ENCODE peak calls at places on chromosomes 3 and 15, in nine cellular contexts. One of them, this sample, is unnamed.

GRCh38 chr3:149968216-149968615 is 2.5 kb downstream of the PFN2 start:
- DNase-seq in AG04450: no peak
- DNase-seq in choroid plexus epithelial cell: peak; percentile 30
- DNase-seq in right lobe of liver: no peak
- DNase-seq in body of pancreas: no peak
- DNase-seq in CD4-positive, CD25-positive, alpha-beta regulatory T cell: no peak
- DNase-seq in effector memory CD4-positive, alpha-beta T cell: no peak
- DNase-seq in AG09309: no peak
- DNase-seq in endothelial cell of umbilical vein: no peak
- DNase-seq in this sample: peak; percentile 18

GRCh38 chr15:91890614-91891013 is 37.1 kb downstream of the SLCO3A1 start:
- DNase-seq in effector memory CD4-positive, alpha-beta T cell: no peak
- DNase-seq in choroid plexus epithelial cell: no peak
- DNase-seq in body of pancreas: no peak
- DNase-seq in CD4-positive, CD25-positive, alpha-beta regulatory T cell: no peak
- DNase-seq in AG09309: no peak
- DNase-seq in AG04450: no peak
- DNase-seq in right lobe of liver: no peak
- DNase-seq in endothelial cell of umbilical vein: no peak
- DNase-seq in this sample: no peak

GRCh38 chr15:85010472-85011209 is 29.0 kb downstream of the PDE8A start:
- DNase-seq in CD4-positive, CD25-positive, alpha-beta regulatory T cell: no peak
- DNase-seq in right lobe of liver: no peak
- DNase-seq in AG04450: no peak
- DNase-seq in AG09309: no peak
- DNase-seq in body of pancreas: no peak
- DNase-seq in choroid plexus epithelial cell: peak; percentile 56
- DNase-seq in endothelial cell of umbilical vein: peak; percentile 84
- DNase-seq in effector memory CD4-positive, alpha-beta T cell: no peak
- DNase-seq in this sample: no peak

GRCh38 chr3:167733961-167734497 is 663 bp downstream of the PDCD10 start:
- DNase-seq in right lobe of liver: no peak
- DNase-seq in effector memory CD4-positive, alpha-beta T cell: no peak
- DNase-seq in AG04450: no peak
- DNase-seq in body of pancreas: no peak
- DNase-seq in CD4-positive, CD25-positive, alpha-beta regulatory T cell: peak; percentile 3
- DNase-seq in choroid plexus epithelial cell: peak; percentile 26
- DNase-seq in endothelial cell of umbilical vein: no peak
- DNase-seq in AG09309: no peak
- DNase-seq in this sample: no peak

GRCh38 chr3:37183375-37183831 is 9.0 kb upstream of the LRRFIP2 start:
- DNase-seq in endothelial cell of umbilical vein: peak; percentile 93
- DNase-seq in AG09309: peak; percentile 87
- DNase-seq in CD4-positive, CD25-positive, alpha-beta regulatory T cell: no peak
- DNase-seq in effector memory CD4-positive, alpha-beta T cell: no peak
- DNase-seq in AG04450: peak; percentile 80
- DNase-seq in choroid plexus epithelial cell: peak; percentile 93
- DNase-seq in right lobe of liver: no peak
- DNase-seq in body of pancreas: no peak
- DNase-seq in this sample: no peak

GRCh38 chr15:71391421-71392047 is 276.3 kb downstream of the THSD4 start:
- DNase-seq in endothelial cell of umbilical vein: no peak
- DNase-seq in choroid plexus epithelial cell: no peak
- DNase-seq in right lobe of liver: no peak
- DNase-seq in body of pancreas: peak; percentile 82
- DNase-seq in CD4-positive, CD25-positive, alpha-beta regulatory T cell: no peak
- DNase-seq in AG04450: no peak
- DNase-seq in effector memory CD4-positive, alpha-beta T cell: no peak
- DNase-seq in AG09309: no peak
- DNase-seq in this sample: no peak

GRCh38 chr3:37492977-37493471 is 318.6 kb upstream of the LRRFIP2 start:
- DNase-seq in choroid plexus epithelial cell: peak; percentile 12
- DNase-seq in body of pancreas: no peak
- DNase-seq in CD4-positive, CD25-positive, alpha-beta regulatory T cell: no peak
- DNase-seq in endothelial cell of umbilical vein: peak; percentile 4
- DNase-seq in AG09309: no peak
- DNase-seq in effector memory CD4-positive, alpha-beta T cell: no peak
- DNase-seq in right lobe of liver: no peak
- DNase-seq in AG04450: no peak
- DNase-seq in this sample: peak; percentile 58

GRCh38 chr3:61464785-61465184 is 96.6 kb upstream of the PTPRG start:
- DNase-seq in AG04450: no peak
- DNase-seq in body of pancreas: no peak
- DNase-seq in CD4-positive, CD25-positive, alpha-beta regulatory T cell: no peak
- DNase-seq in AG09309: no peak
- DNase-seq in choroid plexus epithelial cell: peak; percentile 34
- DNase-seq in endothelial cell of umbilical vein: no peak
- DNase-seq in right lobe of liver: no peak
- DNase-seq in effector memory CD4-positive, alpha-beta T cell: no peak
- DNase-seq in this sample: no peak

GRCh38 chr3:139939681-139940190 is 4.8 kb downstream of the CLSTN2 start:
- DNase-seq in choroid plexus epithelial cell: no peak
- DNase-seq in right lobe of liver: no peak
- DNase-seq in CD4-positive, CD25-positive, alpha-beta regulatory T cell: no peak
- DNase-seq in body of pancreas: no peak
- DNase-seq in AG09309: no peak
- DNase-seq in AG04450: no peak
- DNase-seq in effector memory CD4-positive, alpha-beta T cell: no peak
- DNase-seq in endothelial cell of umbilical vein: no peak
- DNase-seq in this sample: no peak

GRCh38 chr3:139935071-139935865 is at the start of gene CLSTN2:
- DNase-seq in effector memory CD4-positive, alpha-beta T cell: no peak
- DNase-seq in AG09309: no peak
- DNase-seq in choroid plexus epithelial cell: peak; percentile 64
- DNase-seq in right lobe of liver: peak; percentile 49
- DNase-seq in AG04450: no peak
- DNase-seq in endothelial cell of umbilical vein: no peak
- DNase-seq in CD4-positive, CD25-positive, alpha-beta regulatory T cell: no peak
- DNase-seq in body of pancreas: peak; percentile 65
- DNase-seq in this sample: peak; percentile 89

GRCh38 chr3:139937674-139938279 is 2.8 kb downstream of the CLSTN2 start:
- DNase-seq in AG04450: peak; percentile 1
- DNase-seq in AG09309: peak; percentile 10
- DNase-seq in right lobe of liver: no peak
- DNase-seq in CD4-positive, CD25-positive, alpha-beta regulatory T cell: no peak
- DNase-seq in choroid plexus epithelial cell: peak; percentile 76
- DNase-seq in endothelial cell of umbilical vein: peak; percentile 34
- DNase-seq in effector memory CD4-positive, alpha-beta T cell: no peak
- DNase-seq in body of pancreas: peak; percentile 62
- DNase-seq in this sample: peak; percentile 57

GRCh38 chr3:139934557-139935070 is 371 bp upstream of the CLSTN2 start:
- DNase-seq in body of pancreas: peak; percentile 64
- DNase-seq in choroid plexus epithelial cell: peak; percentile 66
- DNase-seq in AG04450: no peak
- DNase-seq in right lobe of liver: peak; percentile 47
- DNase-seq in CD4-positive, CD25-positive, alpha-beta regulatory T cell: no peak
- DNase-seq in endothelial cell of umbilical vein: no peak
- DNase-seq in AG09309: no peak
- DNase-seq in effector memory CD4-positive, alpha-beta T cell: no peak
- DNase-seq in this sample: peak; percentile 90

DNA sequence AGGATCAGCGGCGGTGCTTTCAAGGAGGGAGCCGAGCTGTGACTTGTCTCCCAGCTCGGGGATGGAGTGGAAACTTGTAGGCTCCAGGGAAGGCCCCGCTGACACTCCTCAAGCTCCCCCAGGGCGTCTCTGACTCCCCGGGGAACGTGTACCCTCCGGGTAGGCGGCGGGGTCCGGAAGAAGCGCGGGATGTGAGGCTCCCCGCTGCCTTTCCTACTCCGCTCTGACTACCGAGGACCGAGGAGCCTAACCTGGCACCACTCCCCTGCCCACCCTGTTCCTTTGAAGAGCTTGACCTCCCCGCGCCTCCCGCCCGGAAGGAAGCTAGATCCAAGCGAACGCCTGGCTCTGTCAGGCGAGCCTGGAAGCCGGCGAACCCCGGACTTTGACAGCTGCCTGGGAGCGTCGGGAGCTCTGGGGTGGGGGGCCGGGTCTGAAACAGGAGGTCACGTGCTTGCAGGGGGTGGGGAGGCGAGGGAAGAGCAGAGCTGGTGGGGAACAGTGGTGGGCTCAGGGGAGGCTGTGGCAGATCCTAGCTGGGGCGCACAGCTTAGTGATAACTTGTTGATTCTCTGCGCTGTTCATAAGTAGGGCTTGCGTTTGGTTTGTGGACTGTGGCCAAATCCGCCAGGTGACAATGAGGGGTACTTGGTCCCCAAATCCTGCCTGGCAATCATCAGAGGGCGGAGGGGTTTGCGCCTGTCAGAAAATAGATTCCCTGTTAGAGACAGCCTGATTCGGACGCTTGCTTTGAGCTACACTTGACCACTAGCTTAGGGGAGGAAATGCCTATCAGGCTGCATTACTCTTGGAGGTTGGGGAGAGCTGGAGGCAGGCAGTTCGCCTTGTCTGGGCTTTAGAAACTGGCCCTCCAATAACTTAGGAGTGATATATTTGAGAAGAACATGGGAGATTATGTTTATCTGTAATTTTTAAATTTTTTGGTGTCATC is 1.2 kb downstream of the CLSTN2 start:
- DNase-seq in right lobe of liver: peak; percentile 46
- DNase-seq in body of pancreas: peak; percentile 30
- DNase-seq in endothelial cell of umbilical vein: no peak
- DNase-seq in choroid plexus epithelial cell: peak; percentile 46
- DNase-seq in AG09309: no peak
- DNase-seq in CD4-positive, CD25-positive, alpha-beta regulatory T cell: no peak
- DNase-seq in effector memory CD4-positive, alpha-beta T cell: no peak
- DNase-seq in AG04450: no peak
- DNase-seq in this sample: peak; percentile 58
- H3K4me3 ChIP-seq in right lobe of liver: no peak overlapping the region
- H3K4me3 ChIP-seq in body of pancreas: peak overlapping the region; percentile 12
- H3K4me3 ChIP-seq in endothelial cell of umbilical vein: no peak overlapping the region
- H3K4me3 ChIP-seq in choroid plexus epithelial cell: peak overlapping the region; percentile 60
- H3K4me3 ChIP-seq in AG09309: no peak overlapping the region
- H3K4me3 ChIP-seq in CD4-positive, CD25-positive, alpha-beta regulatory T cell: no peak overlapping the region
- H3K4me3 ChIP-seq in effector memory CD4-positive, alpha-beta T cell: no peak overlapping the region
- H3K4me3 ChIP-seq in AG04450: no peak overlapping the region
- H3K4me3 ChIP-seq in this sample: peak overlapping the region; percentile 87

DNA sequence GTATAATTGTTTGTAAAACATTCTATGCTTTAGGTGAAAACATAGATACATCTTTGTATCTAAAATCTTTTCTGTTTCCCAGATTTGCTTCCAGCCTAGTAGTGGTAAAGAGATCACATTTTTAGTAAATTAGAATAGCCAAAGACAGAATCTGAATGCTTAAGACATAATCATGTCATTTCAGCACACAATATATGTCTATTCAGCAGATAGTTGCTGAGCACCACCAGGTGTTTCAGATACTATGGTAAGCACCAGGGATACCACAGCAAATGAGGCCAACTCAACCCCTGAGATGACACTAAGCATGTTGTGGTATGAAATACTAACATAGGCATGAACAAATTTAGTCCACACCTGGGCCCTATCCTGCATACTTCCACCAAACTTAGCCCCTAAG is 195.2 kb upstream of the SOX14 start:
- DNase-seq in AG09309: no peak
- DNase-seq in choroid plexus epithelial cell: no peak
- DNase-seq in body of pancreas: no peak
- DNase-seq in AG04450: no peak
- DNase-seq in CD4-positive, CD25-positive, alpha-beta regulatory T cell: no peak
- DNase-seq in effector memory CD4-positive, alpha-beta T cell: no peak
- DNase-seq in right lobe of liver: no peak
- DNase-seq in endothelial cell of umbilical vein: no peak
- DNase-seq in this sample: no peak
- H3K4me3 ChIP-seq in AG09309: no peak overlapping the region
- H3K4me3 ChIP-seq in choroid plexus epithelial cell: no peak overlapping the region
- H3K4me3 ChIP-seq in body of pancreas: no peak overlapping the region
- H3K4me3 ChIP-seq in AG04450: no peak overlapping the region
- H3K4me3 ChIP-seq in CD4-positive, CD25-positive, alpha-beta regulatory T cell: no peak overlapping the region
- H3K4me3 ChIP-seq in effector memory CD4-positive, alpha-beta T cell: no peak overlapping the region
- H3K4me3 ChIP-seq in right lobe of liver: no peak overlapping the region
- H3K4me3 ChIP-seq in endothelial cell of umbilical vein: no peak overlapping the region
- H3K4me3 ChIP-seq in this sample: no peak overlapping the region

DNA sequence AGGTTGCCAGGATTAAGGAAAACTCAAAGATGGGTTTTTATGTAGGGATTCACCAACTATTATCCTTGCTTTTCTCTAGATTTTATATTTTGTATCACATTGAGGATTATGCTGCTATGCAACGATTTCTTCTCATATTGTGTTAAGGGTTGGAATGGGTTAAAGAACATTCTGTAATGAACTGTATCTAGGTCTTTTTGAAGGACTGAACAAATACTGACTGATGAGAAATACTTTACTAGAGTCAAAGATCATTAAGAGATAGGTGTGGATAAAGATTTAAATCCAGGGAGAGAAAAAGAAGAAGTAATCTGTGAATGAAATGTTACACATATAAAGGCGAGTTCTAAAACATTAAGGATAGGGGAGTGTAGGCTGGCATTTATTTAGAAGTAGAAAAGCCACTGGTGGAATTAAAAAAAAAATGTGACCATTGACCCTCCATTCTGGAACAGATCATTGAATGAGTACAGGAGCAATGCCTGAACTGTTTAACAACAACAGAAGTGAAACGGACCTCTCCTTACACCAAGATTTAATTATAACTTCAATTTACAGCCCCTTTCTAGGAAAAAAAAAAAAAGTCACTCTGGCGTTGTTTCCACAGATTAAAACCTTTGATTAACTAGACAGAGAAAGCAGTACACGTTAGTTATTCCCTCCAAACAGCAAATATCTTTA is 39.2 kb downstream of the PROS1 start:
- DNase-seq in endothelial cell of umbilical vein: no peak
- DNase-seq in effector memory CD4-positive, alpha-beta T cell: no peak
- DNase-seq in AG04450: no peak
- DNase-seq in body of pancreas: no peak
- DNase-seq in AG09309: no peak
- DNase-seq in choroid plexus epithelial cell: no peak
- DNase-seq in right lobe of liver: no peak
- DNase-seq in CD4-positive, CD25-positive, alpha-beta regulatory T cell: no peak
- DNase-seq in this sample: no peak
- H3K4me3 ChIP-seq in endothelial cell of umbilical vein: no peak overlapping the region
- H3K4me3 ChIP-seq in effector memory CD4-positive, alpha-beta T cell: no peak overlapping the region
- H3K4me3 ChIP-seq in AG04450: no peak overlapping the region
- H3K4me3 ChIP-seq in body of pancreas: no peak overlapping the region
- H3K4me3 ChIP-seq in AG09309: no peak overlapping the region
- H3K4me3 ChIP-seq in choroid plexus epithelial cell: no peak overlapping the region
- H3K4me3 ChIP-seq in right lobe of liver: no peak overlapping the region
- H3K4me3 ChIP-seq in CD4-positive, CD25-positive, alpha-beta regulatory T cell: no peak overlapping the region
- H3K4me3 ChIP-seq in this sample: no peak overlapping the region

GRCh38 chr15:64776402-64776786 is 1.0 kb upstream of the RBPMS2 start:
- DNase-seq in AG04450: no peak
- DNase-seq in AG09309: no peak
- DNase-seq in endothelial cell of umbilical vein: no peak
- DNase-seq in choroid plexus epithelial cell: no peak
- DNase-seq in CD4-positive, CD25-positive, alpha-beta regulatory T cell: no peak
- DNase-seq in body of pancreas: no peak
- DNase-seq in effector memory CD4-positive, alpha-beta T cell: no peak
- DNase-seq in right lobe of liver: no peak
- DNase-seq in this sample: no peak

GRCh38 chr15:64779630-64780029 is 4.2 kb upstream of the RBPMS2 start:
- DNase-seq in AG09309: no peak
- DNase-seq in CD4-positive, CD25-positive, alpha-beta regulatory T cell: no peak
- DNase-seq in endothelial cell of umbilical vein: no peak
- DNase-seq in right lobe of liver: no peak
- DNase-seq in effector memory CD4-positive, alpha-beta T cell: no peak
- DNase-seq in AG04450: no peak
- DNase-seq in choroid plexus epithelial cell: no peak
- DNase-seq in body of pancreas: no peak
- DNase-seq in this sample: no peak

GRCh38 chr15:64781299-64781698 is 5.9 kb upstream of the RBPMS2 start:
- DNase-seq in right lobe of liver: peak; percentile 72
- DNase-seq in body of pancreas: peak; percentile 65
- DNase-seq in AG04450: no peak
- DNase-seq in AG09309: no peak
- DNase-seq in choroid plexus epithelial cell: no peak
- DNase-seq in CD4-positive, CD25-positive, alpha-beta regulatory T cell: no peak
- DNase-seq in effector memory CD4-positive, alpha-beta T cell: no peak
- DNase-seq in endothelial cell of umbilical vein: no peak
- DNase-seq in this sample: no peak

GRCh38 chr15:64780600-64781156 is 5.3 kb upstream of the RBPMS2 start:
- DNase-seq in effector memory CD4-positive, alpha-beta T cell: no peak
- DNase-seq in endothelial cell of umbilical vein: no peak
- DNase-seq in right lobe of liver: no peak
- DNase-seq in AG09309: no peak
- DNase-seq in AG04450: no peak
- DNase-seq in CD4-positive, CD25-positive, alpha-beta regulatory T cell: no peak
- DNase-seq in choroid plexus epithelial cell: no peak
- DNase-seq in body of pancreas: no peak
- DNase-seq in this sample: no peak

DNA sequence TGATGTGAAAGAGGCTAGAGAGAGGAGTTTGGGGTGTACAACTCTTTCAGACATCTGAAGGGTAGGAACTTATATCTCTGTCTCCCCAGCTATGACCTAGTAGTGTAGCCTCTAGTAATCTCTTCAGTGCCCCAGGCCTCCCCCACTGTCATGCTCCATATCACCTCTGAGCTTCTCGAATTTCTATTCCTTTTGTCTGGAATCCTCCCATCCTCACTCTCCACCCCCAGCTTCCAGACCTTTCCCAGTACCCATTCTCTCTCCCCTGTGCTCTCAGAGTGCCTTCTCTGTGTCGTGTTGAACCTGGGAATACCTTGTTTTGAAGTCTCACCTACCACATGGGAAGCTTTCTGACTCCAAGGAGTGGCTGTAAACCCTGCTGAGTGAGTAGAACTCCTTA is 3.6 kb upstream of the RBPMS2 start:
- DNase-seq in AG09309: no peak
- DNase-seq in body of pancreas: no peak
- DNase-seq in CD4-positive, CD25-positive, alpha-beta regulatory T cell: no peak
- DNase-seq in choroid plexus epithelial cell: no peak
- DNase-seq in effector memory CD4-positive, alpha-beta T cell: no peak
- DNase-seq in right lobe of liver: no peak
- DNase-seq in endothelial cell of umbilical vein: no peak
- DNase-seq in AG04450: no peak
- DNase-seq in this sample: no peak
- H3K4me3 ChIP-seq in AG09309: no peak overlapping the region
- H3K4me3 ChIP-seq in body of pancreas: no peak overlapping the region
- H3K4me3 ChIP-seq in CD4-positive, CD25-positive, alpha-beta regulatory T cell: no peak overlapping the region
- H3K4me3 ChIP-seq in choroid plexus epithelial cell: no peak overlapping the region
- H3K4me3 ChIP-seq in effector memory CD4-positive, alpha-beta T cell: no peak overlapping the region
- H3K4me3 ChIP-seq in right lobe of liver: no peak overlapping the region
- H3K4me3 ChIP-seq in endothelial cell of umbilical vein: no peak overlapping the region
- H3K4me3 ChIP-seq in AG04450: no peak overlapping the region
- H3K4me3 ChIP-seq in this sample: no peak overlapping the region

This sample was measured in BE2C.